ENCODE peak calls at places on chromosomes 1 and 21, in nine cellular contexts. R, K, F, V, D, Y, S, L and J are unnamed samples.

GRCh38 chr1:45456531-45456930 is 34.4 kb downstream of the TESK2 start:
- DNase-seq in R (no peak), K (no peak), F (no peak), V (no peak), D (no peak), Y (no peak), S (no peak), L (no peak), J (no peak)

GRCh38 chr1:38127432-38127831 is 80.8 kb upstream of the POU3F1 start:
- DNase-seq in R (no peak), K (no peak), F (no peak), V (no peak), D (no peak), Y (no peak), S (peak; percentile 8), L (no peak), J (no peak)

GRCh38 chr1:184914149-184914548 is 60.2 kb downstream of the NIBAN1 start:
- DNase-seq in R (no peak), K (no peak), F (no peak), V (no peak), D (no peak), Y (no peak), S (no peak), L (no peak), J (no peak)

GRCh38 chr1:72000809-72001208 is 281.5 kb downstream of the NEGR1 start:
- DNase-seq in R (no peak), K (peak; percentile 47), F (no peak), V (no peak), D (no peak), Y (no peak), S (peak; percentile 4), L (no peak), J (no peak)

GRCh38 chr1:230282157-230282556 is 144.0 kb downstream of the PGBD5 start:
- DNase-seq in R (no peak), K (no peak), F (no peak), V (no peak), D (no peak), Y (no peak), S (no peak), L (peak; percentile 36), J (no peak)

GRCh38 chr1:67261646-67262045 is 46.0 kb upstream of the IL12RB2 start:
- DNase-seq in R (no peak), K (no peak), F (no peak), V (no peak), D (no peak), Y (no peak), S (no peak), L (no peak), J (no peak)

GRCh38 chr1:168469690-168470089 is 74.1 kb downstream of the XCL2 start:
- DNase-seq in R (no peak), K (peak; percentile 94), F (peak; percentile 21), V (no peak), D (peak; percentile 88), Y (no peak), S (peak; percentile 92), L (peak; percentile 33), J (no peak)

GRCh38 chr1:179034720-179035119 is 9.0 kb downstream of the FAM20B start:
- DNase-seq in R (no peak), K (peak; percentile 48), F (no peak), V (no peak), D (no peak), Y (no peak), S (peak; percentile 74), L (no peak), J (no peak)

GRCh38 chr1:197519741-197520334 is 251.8 kb downstream of the CRB1 start:
- DNase-seq in R (no peak), K (peak; percentile 5), F (peak; percentile 4), V (no peak), D (no peak), Y (no peak), S (peak; percentile 20), L (no peak), J (no peak)

GRCh38 chr1:30270468-30270867 is 452.9 kb downstream of the MATN1 start:
- DNase-seq in R (no peak), K (no peak), F (no peak), V (no peak), D (no peak), Y (no peak), S (no peak), L (no peak), J (no peak)

DNA sequence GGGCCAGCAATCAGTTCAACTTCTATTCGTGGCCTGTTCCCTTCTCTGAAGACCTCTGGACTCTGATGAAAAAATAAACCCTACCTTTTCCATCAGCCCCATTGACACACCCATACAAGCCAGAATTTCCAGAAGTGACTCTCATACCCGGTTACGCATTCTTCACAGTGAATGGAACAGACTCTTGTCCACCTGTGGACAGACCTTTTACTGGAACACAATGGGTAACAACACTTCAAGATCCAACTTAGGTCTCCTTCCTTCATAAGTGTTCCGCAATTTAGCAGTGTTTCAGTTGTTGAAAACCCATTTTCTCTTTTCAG is 2.6 kb upstream of the NPL start:
- DNase-seq in R (no peak), K (no peak), F (no peak), V (no peak), D (no peak), Y (no peak), S (no peak), L (no peak), J (no peak)
- TF ChIP-seq CTCF in R (no peak), K (no peak), F (peak; percentile 8), V (no peak), D (no peak), Y (peak; percentile 41), S (no peak), L (no peak), J (no peak)

GRCh38 chr21:29024474-29025327 is at the start of gene USP16:
- DNase-seq in R (peak; percentile 96), K (peak; percentile 100), F (peak; percentile 94), V (peak; percentile 92), D (peak; percentile 99), Y (peak; percentile 93), S (peak; percentile 99), L (peak; percentile 96), J (peak; percentile 90)
- TF ChIP-seq CTCF in R (no peak), K (no peak), F (no peak), V (no peak), D (peak; percentile 53), Y (no peak), S (peak; percentile 3), L (peak; percentile 41), J (no peak)

GRCh38 chr1:33157131-33157530 is 24.7 kb downstream of the TRIM62 start:
- DNase-seq in R (no peak), K (no peak), F (no peak), V (no peak), D (no peak), Y (no peak), S (no peak), L (no peak), J (no peak)
- TF ChIP-seq CTCF in R (no peak), K (no peak), F (no peak), V (no peak), D (no peak), Y (no peak), S (no peak), L (no peak), J (no peak)

DNA sequence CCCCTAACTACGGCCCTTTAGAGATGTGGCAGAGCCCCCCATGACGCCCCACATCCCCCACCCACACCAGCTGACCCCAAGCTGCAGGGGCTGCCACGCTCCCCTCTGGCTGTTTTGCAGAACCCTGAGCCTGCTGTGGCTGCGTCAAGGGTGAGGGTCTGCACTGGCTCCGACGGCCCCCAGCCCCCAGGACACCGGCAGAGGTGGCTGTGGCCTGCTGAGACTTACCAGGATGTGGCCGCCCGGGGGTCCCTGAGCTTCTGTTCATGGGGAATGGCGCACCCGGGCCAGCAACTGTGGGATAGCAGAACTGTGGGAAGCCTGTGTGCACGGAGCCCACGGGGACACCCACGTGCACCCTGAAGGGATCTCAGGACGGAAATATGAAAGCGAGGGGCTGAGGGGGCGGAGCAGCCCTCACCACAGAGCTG is 12.8 kb upstream of the RNF223 start:
- DNase-seq in R (no peak), K (no peak), F (no peak), V (no peak), D (peak; percentile 59), Y (no peak), S (no peak), L (no peak), J (no peak)
- TF ChIP-seq CTCF in R (no peak), K (no peak), F (no peak), V (no peak), D (no peak), Y (no peak), S (no peak), L (no peak), J (no peak)

GRCh38 chr1:205283270-205284147 is 38.0 kb downstream of the NUAK2 start:
- DNase-seq in R (no peak), K (no peak), F (no peak), V (no peak), D (no peak), Y (no peak), S (no peak), L (no peak), J (no peak)

GRCh38 chr1:205285391-205286101 is 36.0 kb downstream of the NUAK2 start:
- DNase-seq in R (no peak), K (no peak), F (no peak), V (no peak), D (no peak), Y (no peak), S (peak; percentile 51), L (no peak), J (no peak)

GRCh38 chr1:205287076-205287475 is 34.5 kb downstream of the NUAK2 start:
- DNase-seq in R (no peak), K (no peak), F (no peak), V (no peak), D (no peak), Y (no peak), S (no peak), L (no peak), J (no peak)

GRCh38 chr1:205286335-205286950 is 35.1 kb downstream of the NUAK2 start:
- DNase-seq in R (no peak), K (peak; percentile 82), F (no peak), V (no peak), D (no peak), Y (no peak), S (peak; percentile 46), L (no peak), J (no peak)

DNA sequence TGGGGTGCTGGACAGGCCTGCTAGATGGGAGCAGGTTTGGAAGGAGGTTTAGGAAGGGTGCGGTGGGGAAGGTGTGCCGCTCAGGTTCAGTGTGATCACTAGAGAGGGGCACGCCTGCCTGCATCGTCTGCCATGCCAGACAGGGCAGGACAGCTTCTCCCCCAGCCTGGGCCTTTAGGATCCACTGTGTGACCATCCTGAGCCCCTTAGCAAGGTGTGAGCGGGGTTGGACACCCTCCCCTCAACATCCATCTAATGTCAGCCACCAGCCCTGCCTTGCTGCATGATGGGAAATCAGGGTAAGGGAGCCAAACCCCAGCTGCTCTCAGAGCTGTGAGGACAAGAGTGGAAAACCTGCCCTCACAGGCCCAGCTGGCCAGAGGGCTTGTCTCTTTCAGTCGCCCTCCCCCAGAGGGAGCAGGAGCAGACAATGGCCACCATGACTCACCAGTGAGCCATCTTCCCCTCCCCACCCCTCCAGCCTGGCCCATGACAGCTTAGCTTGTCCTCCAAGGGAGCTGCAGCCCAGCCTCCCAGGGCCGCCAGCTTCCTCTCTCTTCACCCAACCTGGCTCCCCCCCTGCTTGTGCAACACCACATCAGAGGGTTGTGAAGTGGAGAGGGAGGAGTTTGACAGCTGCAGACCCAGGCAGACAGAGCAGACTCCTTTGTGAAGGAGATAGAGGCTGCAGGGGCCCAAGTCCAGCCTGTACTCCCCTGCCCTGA is 37.0 kb downstream of the NUAK2 start:
- DNase-seq in R (peak; percentile 70), K (peak; percentile 98), F (peak; percentile 99), V (peak; percentile 55), D (peak; percentile 91), Y (no peak), S (peak; percentile 96), L (peak; percentile 51), J (peak; percentile 53)
- TF ChIP-seq CTCF in R (peak; percentile 19), K (no peak), F (no peak), V (no peak), D (no peak), Y (no peak), S (peak; percentile 6), L (no peak), J (no peak)